ENCODE peak calls at places on chromosome 3, in eight cellular contexts. One of them, this sample, is unnamed. For H3K4me1, the result is how much of the 10 kb centered on the place peaks cover.

GRCh38 chr3:13494463-13495350 is 14.6 kb downstream of the HDAC11 start:
- DNase-seq in sigmoid colon: no peak
- DNase-seq in foreskin keratinocyte: no peak
- DNase-seq in adrenal gland: no peak
- DNase-seq in A673: peak
- DNase-seq in stomach: no peak
- DNase-seq in psoas muscle: no peak
- DNase-seq in neural progenitor cell: peak
- DNase-seq in this sample: no peak

GRCh38 chr3:53545365-53546031 is 51.1 kb downstream of the CACNA1D start:
- DNase-seq in sigmoid colon: no peak
- DNase-seq in foreskin keratinocyte: no peak
- DNase-seq in adrenal gland: peak
- DNase-seq in A673: no peak
- DNase-seq in stomach: no peak
- DNase-seq in psoas muscle: no peak
- DNase-seq in neural progenitor cell: no peak
- DNase-seq in this sample: no peak

GRCh38 chr3:42067324-42067723 is 23.8 kb upstream of the TRAK1 start:
- DNase-seq in sigmoid colon: no peak
- DNase-seq in foreskin keratinocyte: no peak
- DNase-seq in adrenal gland: no peak
- DNase-seq in A673: no peak
- DNase-seq in stomach: no peak
- DNase-seq in psoas muscle: no peak
- DNase-seq in neural progenitor cell: no peak
- DNase-seq in this sample: no peak

GRCh38 chr3:72391659-72392058 is 456.6 kb downstream of the SHQ1 start:
- DNase-seq in sigmoid colon: no peak
- DNase-seq in foreskin keratinocyte: no peak
- DNase-seq in adrenal gland: no peak
- DNase-seq in A673: no peak
- DNase-seq in stomach: no peak
- DNase-seq in psoas muscle: no peak
- DNase-seq in neural progenitor cell: no peak
- DNase-seq in this sample: no peak

GRCh38 chr3:140753865-140754754 is 76.2 kb downstream of the TRIM42 start:
- DNase-seq in sigmoid colon: no peak
- DNase-seq in foreskin keratinocyte: peak
- DNase-seq in adrenal gland: no peak
- DNase-seq in A673: no peak
- DNase-seq in stomach: no peak
- DNase-seq in psoas muscle: no peak
- DNase-seq in neural progenitor cell: no peak
- DNase-seq in this sample: no peak

GRCh38 chr3:77038928-77039605 is 832 bp upstream of the ROBO2 start:
- DNase-seq in sigmoid colon: no peak
- DNase-seq in foreskin keratinocyte: peak
- DNase-seq in adrenal gland: no peak
- DNase-seq in A673: peak
- DNase-seq in stomach: no peak
- DNase-seq in psoas muscle: no peak
- DNase-seq in neural progenitor cell: peak
- DNase-seq in this sample: no peak

GRCh38 chr3:9301091-9301490 is 51.6 kb upstream of the SRGAP3 start:
- DNase-seq in sigmoid colon: no peak
- DNase-seq in foreskin keratinocyte: no peak
- DNase-seq in adrenal gland: peak
- DNase-seq in A673: no peak
- DNase-seq in stomach: no peak
- DNase-seq in psoas muscle: no peak
- DNase-seq in neural progenitor cell: no peak
- DNase-seq in this sample: no peak

GRCh38 chr3:42375121-42375520 is 35.3 kb downstream of the LYZL4 start:
- DNase-seq in sigmoid colon: no peak
- DNase-seq in foreskin keratinocyte: no peak
- DNase-seq in adrenal gland: no peak
- DNase-seq in A673: no peak
- DNase-seq in stomach: no peak
- DNase-seq in psoas muscle: no peak
- DNase-seq in neural progenitor cell: no peak
- DNase-seq in this sample: no peak

GRCh38 chr3:121681792-121682191 is 21.1 kb upstream of the HCLS1 start:
- DNase-seq in sigmoid colon: no peak
- DNase-seq in foreskin keratinocyte: no peak
- DNase-seq in adrenal gland: no peak
- DNase-seq in A673: no peak
- DNase-seq in stomach: no peak
- DNase-seq in psoas muscle: no peak
- DNase-seq in neural progenitor cell: no peak
- DNase-seq in this sample: no peak

GRCh38 chr3:132343018-132343612 is 25.9 kb downstream of the ACP3 start:
- DNase-seq in sigmoid colon: no peak
- DNase-seq in foreskin keratinocyte: no peak
- DNase-seq in adrenal gland: peak
- DNase-seq in A673: peak
- DNase-seq in stomach: peak
- DNase-seq in psoas muscle: no peak
- DNase-seq in neural progenitor cell: peak
- DNase-seq in this sample: peak

GRCh38 chr3:17969985-17970568 is 227.6 kb upstream of the TBC1D5 start:
- DNase-seq in sigmoid colon: no peak
- DNase-seq in foreskin keratinocyte: no peak
- DNase-seq in adrenal gland: no peak
- DNase-seq in A673: peak
- DNase-seq in stomach: no peak
- DNase-seq in psoas muscle: no peak
- DNase-seq in neural progenitor cell: no peak
- DNase-seq in this sample: no peak

GRCh38 chr3:46970391-46971091 is 6.0 kb downstream of the CCDC12 start:
- DNase-seq in sigmoid colon: no peak
- DNase-seq in foreskin keratinocyte: no peak
- DNase-seq in adrenal gland: peak
- DNase-seq in A673: no peak
- DNase-seq in stomach: peak
- DNase-seq in psoas muscle: peak
- DNase-seq in neural progenitor cell: no peak
- DNase-seq in this sample: no peak
- H3K4me1 ChIP-seq in sigmoid colon: half or more
- H3K4me1 ChIP-seq in foreskin keratinocyte: under half
- H3K4me1 ChIP-seq in adrenal gland: half or more
- H3K4me1 ChIP-seq in A673: under half
- H3K4me1 ChIP-seq in stomach: half or more
- H3K4me1 ChIP-seq in psoas muscle: half or more
- H3K4me1 ChIP-seq in neural progenitor cell: under half
- H3K4me1 ChIP-seq in this sample: half or more

GRCh38 chr3:172333042-172333377 is 115.2 kb downstream of the GHSR start:
- DNase-seq in sigmoid colon: no peak
- DNase-seq in foreskin keratinocyte: no peak
- DNase-seq in adrenal gland: no peak
- DNase-seq in A673: no peak
- DNase-seq in stomach: no peak
- DNase-seq in psoas muscle: no peak
- DNase-seq in neural progenitor cell: no peak
- DNase-seq in this sample: no peak

GRCh38 chr3:172330413-172330812 is 117.8 kb downstream of the GHSR start:
- DNase-seq in sigmoid colon: no peak
- DNase-seq in foreskin keratinocyte: no peak
- DNase-seq in adrenal gland: no peak
- DNase-seq in A673: no peak
- DNase-seq in stomach: no peak
- DNase-seq in psoas muscle: no peak
- DNase-seq in neural progenitor cell: no peak
- DNase-seq in this sample: no peak

GRCh38 chr3:172332256-172333041 is 115.8 kb downstream of the GHSR start:
- DNase-seq in sigmoid colon: peak
- DNase-seq in foreskin keratinocyte: peak
- DNase-seq in adrenal gland: peak
- DNase-seq in A673: peak
- DNase-seq in stomach: peak
- DNase-seq in psoas muscle: no peak
- DNase-seq in neural progenitor cell: peak
- DNase-seq in this sample: peak

GRCh38 chr3:172334743-172335142 is 113.5 kb downstream of the GHSR start:
- DNase-seq in sigmoid colon: no peak
- DNase-seq in foreskin keratinocyte: peak
- DNase-seq in adrenal gland: no peak
- DNase-seq in A673: no peak
- DNase-seq in stomach: no peak
- DNase-seq in psoas muscle: no peak
- DNase-seq in neural progenitor cell: no peak
- DNase-seq in this sample: no peak

GRCh38 chr3:172333692-172334457 is 114.4 kb downstream of the GHSR start:
- DNase-seq in sigmoid colon: no peak
- DNase-seq in foreskin keratinocyte: no peak
- DNase-seq in adrenal gland: no peak
- DNase-seq in A673: no peak
- DNase-seq in stomach: no peak
- DNase-seq in psoas muscle: no peak
- DNase-seq in neural progenitor cell: no peak
- DNase-seq in this sample: no peak
- TF ChIP-seq CTCF in sigmoid colon: no peak
- TF ChIP-seq CTCF in foreskin keratinocyte: peak
- TF ChIP-seq CTCF in adrenal gland: no peak
- TF ChIP-seq CTCF in A673: peak
- TF ChIP-seq CTCF in stomach: no peak
- TF ChIP-seq CTCF in psoas muscle: peak
- TF ChIP-seq CTCF in neural progenitor cell: peak
- TF ChIP-seq CTCF in this sample: no peak

GRCh38 chr3:46968783-46969428 is 7.6 kb downstream of the CCDC12 start:
- DNase-seq in sigmoid colon: no peak
- DNase-seq in foreskin keratinocyte: no peak
- DNase-seq in adrenal gland: no peak
- DNase-seq in A673: no peak
- DNase-seq in stomach: no peak
- DNase-seq in psoas muscle: no peak
- DNase-seq in neural progenitor cell: no peak
- DNase-seq in this sample: no peak

GRCh38 chr3:46974421-46975227 is 1.9 kb downstream of the CCDC12 start:
- DNase-seq in sigmoid colon: no peak
- DNase-seq in foreskin keratinocyte: no peak
- DNase-seq in adrenal gland: no peak
- DNase-seq in A673: no peak
- DNase-seq in stomach: no peak
- DNase-seq in psoas muscle: no peak
- DNase-seq in neural progenitor cell: no peak
- DNase-seq in this sample: no peak

GRCh38 chr3:46971151-46971550 is 5.4 kb downstream of the CCDC12 start:
- DNase-seq in sigmoid colon: no peak
- DNase-seq in foreskin keratinocyte: no peak
- DNase-seq in adrenal gland: no peak
- DNase-seq in A673: no peak
- DNase-seq in stomach: no peak
- DNase-seq in psoas muscle: no peak
- DNase-seq in neural progenitor cell: no peak
- DNase-seq in this sample: no peak

GRCh38 chr3:46972396-46972795 is 4.1 kb downstream of the CCDC12 start:
- DNase-seq in sigmoid colon: no peak
- DNase-seq in foreskin keratinocyte: no peak
- DNase-seq in adrenal gland: no peak
- DNase-seq in A673: no peak
- DNase-seq in stomach: no peak
- DNase-seq in psoas muscle: no peak
- DNase-seq in neural progenitor cell: no peak
- DNase-seq in this sample: no peak

DNA sequence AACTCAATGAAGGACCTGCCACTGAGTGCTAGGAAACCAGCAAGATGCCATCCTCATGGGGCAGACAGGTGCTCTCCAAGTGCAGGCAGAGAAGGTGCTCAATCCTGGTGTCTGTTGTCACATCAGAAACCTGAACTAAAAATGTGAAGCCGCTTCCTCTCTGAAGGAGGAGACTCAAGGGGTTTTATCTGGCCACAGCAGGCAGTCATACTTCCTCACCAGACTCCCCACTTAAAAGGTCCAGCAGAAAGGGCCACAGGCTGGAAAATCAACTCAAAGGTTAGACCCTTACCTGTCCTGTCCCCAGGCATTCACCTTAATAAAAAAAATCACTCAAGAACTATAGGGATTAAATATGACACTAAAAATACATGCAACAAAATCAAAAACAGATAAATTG is 4.8 kb downstream of the CCDC12 start:
- DNase-seq in sigmoid colon: no peak
- DNase-seq in foreskin keratinocyte: no peak
- DNase-seq in adrenal gland: no peak
- DNase-seq in A673: no peak
- DNase-seq in stomach: no peak
- DNase-seq in psoas muscle: no peak
- DNase-seq in neural progenitor cell: no peak
- DNase-seq in this sample: no peak
- H3K4me1 ChIP-seq in sigmoid colon: half or more
- H3K4me1 ChIP-seq in foreskin keratinocyte: under half
- H3K4me1 ChIP-seq in adrenal gland: half or more
- H3K4me1 ChIP-seq in A673: under half
- H3K4me1 ChIP-seq in stomach: half or more
- H3K4me1 ChIP-seq in psoas muscle: half or more
- H3K4me1 ChIP-seq in neural progenitor cell: under half
- H3K4me1 ChIP-seq in this sample: under half

DNA sequence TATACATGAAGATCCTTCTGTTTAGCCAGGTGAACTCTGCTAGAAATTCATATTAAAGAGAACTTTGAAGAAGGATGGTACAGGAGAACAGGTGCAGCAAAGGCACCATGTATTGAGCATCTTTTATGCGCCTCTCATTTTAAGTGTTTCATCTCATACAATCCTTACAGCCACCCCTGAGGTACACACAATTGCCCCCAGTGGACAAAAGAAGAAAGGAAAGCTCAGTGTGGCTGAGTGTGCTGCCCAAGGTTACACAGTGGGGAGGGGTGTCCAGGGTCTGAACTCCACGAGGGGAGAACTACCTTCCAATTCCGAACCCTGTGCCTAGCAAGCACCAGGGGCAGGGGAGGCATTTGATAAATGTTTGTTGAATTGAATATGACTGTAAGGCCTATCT is 98.6 kb downstream of the MECOM start:
- DNase-seq in sigmoid colon: no peak
- DNase-seq in foreskin keratinocyte: no peak
- DNase-seq in adrenal gland: no peak
- DNase-seq in A673: no peak
- DNase-seq in stomach: no peak
- DNase-seq in psoas muscle: no peak
- DNase-seq in neural progenitor cell: no peak
- DNase-seq in this sample: no peak
- TF ChIP-seq CTCF in sigmoid colon: no peak
- TF ChIP-seq CTCF in foreskin keratinocyte: peak
- TF ChIP-seq CTCF in adrenal gland: no peak
- TF ChIP-seq CTCF in A673: peak
- TF ChIP-seq CTCF in stomach: no peak
- TF ChIP-seq CTCF in psoas muscle: no peak
- TF ChIP-seq CTCF in neural progenitor cell: peak
- TF ChIP-seq CTCF in this sample: no peak

DNA sequence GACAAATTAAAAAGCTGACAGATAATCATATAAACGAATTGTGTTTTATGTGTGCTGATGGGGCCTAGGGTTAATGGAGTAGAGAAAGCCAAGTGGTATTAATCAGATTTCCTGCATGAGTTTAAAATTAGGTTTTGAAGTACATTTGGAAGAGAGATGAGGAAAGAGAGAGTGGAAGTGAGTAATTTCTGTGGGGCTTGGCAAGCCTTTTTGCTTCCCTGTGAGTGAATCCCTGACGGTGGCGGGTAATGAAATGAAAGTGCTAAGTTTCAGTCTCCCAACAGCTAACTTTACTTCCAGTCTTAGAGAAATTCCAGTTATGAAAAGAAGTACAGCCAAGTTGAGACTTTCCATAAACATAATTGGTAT is 139.3 kb downstream of the BBX start:
- DNase-seq in sigmoid colon: peak
- DNase-seq in foreskin keratinocyte: peak
- DNase-seq in adrenal gland: peak
- DNase-seq in A673: peak
- DNase-seq in stomach: no peak
- DNase-seq in psoas muscle: no peak
- DNase-seq in neural progenitor cell: no peak
- DNase-seq in this sample: no peak
- H3K4me1 ChIP-seq in sigmoid colon: under half
- H3K4me1 ChIP-seq in foreskin keratinocyte: under half
- H3K4me1 ChIP-seq in adrenal gland: half or more
- H3K4me1 ChIP-seq in A673: under half
- H3K4me1 ChIP-seq in stomach: under half
- H3K4me1 ChIP-seq in psoas muscle: under half
- H3K4me1 ChIP-seq in neural progenitor cell: under half
- H3K4me1 ChIP-seq in this sample: under half